ENCODE peak calls at places on chromosomes 12 and 14, in eight cellular contexts. Z is IMR-90, Q is SK-N-SH, M is PC-9, Y is PC-3, S is GM12878, D is neuronal stem cell, L is OCI-LY7. H is an unnamed sample. For H3K9me3 and H3K36me3, the result is how much of the 10 kb centered on the place peaks cover.

GRCh38 chr14:91058017-91058675 is 2.3 kb downstream of the RPS6KA5 start:
- DNase-seq in Z (no peak), Q (no peak), M (no peak), Y (no peak), S (no peak), D (no peak), L (no peak), H (peak)

GRCh38 chr14:86915416-86915815 is 1077.6 kb downstream of the GALC start:
- DNase-seq in Z (peak), Q (no peak), M (no peak), Y (no peak), S (no peak), D (no peak), L (no peak), H (no peak)

GRCh38 chr14:94770251-94770749 is 387 bp upstream of the GSC start:
- DNase-seq in Z (peak), Q (no peak), M (no peak), Y (no peak), S (no peak), D (no peak), L (no peak), H (no peak)

GRCh38 chr12:69161835-69162234 is 77.5 kb upstream of the CPSF6 start:
- DNase-seq in Z (no peak), Q (peak), M (no peak), Y (no peak), S (peak), D (no peak), L (no peak), H (no peak)

GRCh38 chr14:60303745-60304144 is 54.7 kb downstream of the PPM1A start:
- DNase-seq in Z (no peak), Q (no peak), M (no peak), Y (no peak), S (no peak), D (no peak), L (no peak), H (no peak)

GRCh38 chr14:101875726-101876268 is 88.6 kb upstream of the DYNC1H1 start:
- DNase-seq in Z (no peak), Q (no peak), M (no peak), Y (no peak), S (no peak), D (no peak), L (no peak), H (no peak)

GRCh38 chr14:54637829-54638446 is 71.0 kb downstream of the SAMD4A start:
- DNase-seq in Z (peak), Q (no peak), M (no peak), Y (peak), S (no peak), D (no peak), L (no peak), H (no peak)

GRCh38 chr14:95240859-95241813 is 78.6 kb downstream of the CLMN start:
- DNase-seq in Z (no peak), Q (peak), M (no peak), Y (no peak), S (no peak), D (no peak), L (no peak), H (no peak)

GRCh38 chr14:79161576-79161975 is 991.4 kb downstream of the NRXN3 start:
- DNase-seq in Z (peak), Q (no peak), M (peak), Y (no peak), S (no peak), D (peak), L (no peak), H (no peak)

GRCh38 chr14:88515499-88516221 is 39.1 kb downstream of the PTPN21 start:
- DNase-seq in Z (no peak), Q (no peak), M (no peak), Y (no peak), S (no peak), D (no peak), L (no peak), H (no peak)

GRCh38 chr14:67623114-67623513 is 3.4 kb downstream of the ARG2 start:
- DNase-seq in Z (no peak), Q (no peak), M (no peak), Y (peak), S (no peak), D (no peak), L (no peak), H (peak)

GRCh38 chr12:69329669-69330428 is 18.3 kb upstream of the LYZ start:
- DNase-seq in Z (no peak), Q (no peak), M (no peak), Y (peak), S (no peak), D (no peak), L (peak), H (no peak)

GRCh38 chr12:6082613-6083012 is 41.9 kb downstream of the VWF start:
- DNase-seq in Z (no peak), Q (no peak), M (no peak), Y (no peak), S (no peak), D (no peak), L (no peak), H (peak)

GRCh38 chr14:54299393-54300363 is 97.1 kb upstream of the CDKN3 start:
- DNase-seq in Z (peak), Q (peak), M (no peak), Y (no peak), S (no peak), D (no peak), L (no peak), H (no peak)

GRCh38 chr12:132922676-132923075 is 33.4 kb downstream of the ZNF605 start:
- DNase-seq in Z (no peak), Q (no peak), M (no peak), Y (no peak), S (no peak), D (no peak), L (no peak), H (peak)
- H3K9me3 ChIP-seq in Z (half or more), Q (under half), M (half or more), Y (half or more), S (under half), D (under half), L (half or more), H (under half)

DNA sequence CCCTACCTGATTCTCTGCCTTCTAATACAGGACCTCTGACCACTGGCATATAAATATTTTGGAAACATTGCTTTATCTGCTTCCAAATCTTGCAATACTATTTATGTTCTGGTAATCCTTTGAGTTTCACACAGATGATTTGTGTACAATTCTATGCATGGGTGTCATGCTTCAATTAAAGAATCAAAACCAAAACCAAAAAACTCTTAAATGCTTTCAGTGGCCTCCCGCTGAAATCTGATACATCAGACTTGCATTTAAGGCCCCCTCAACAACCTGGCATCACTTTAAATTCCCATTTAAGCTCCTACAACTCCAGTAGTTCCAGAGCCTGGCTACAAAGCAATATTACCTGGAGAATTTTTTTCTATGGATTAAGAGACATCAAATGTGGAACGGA is 221.7 kb upstream of the NAV3 start:
- DNase-seq in Z (no peak), Q (no peak), M (no peak), Y (no peak), S (no peak), D (no peak), L (no peak), H (no peak)
- H3K36me3 ChIP-seq in Z (under half), Q (under half), M (under half), Y (under half), S (under half), D (under half), L (under half), H (under half)

GRCh38 chr12:51639361-51639760 is 48.3 kb downstream of the SCN8A start:
- DNase-seq in Z (peak), Q (no peak), M (no peak), Y (peak), S (no peak), D (no peak), L (no peak), H (no peak)

GRCh38 chr12:51636986-51637385 is 46.0 kb downstream of the SCN8A start:
- DNase-seq in Z (no peak), Q (no peak), M (no peak), Y (no peak), S (no peak), D (no peak), L (no peak), H (no peak)

GRCh38 chr12:51635371-51635770 is 44.3 kb downstream of the SCN8A start:
- DNase-seq in Z (peak), Q (no peak), M (no peak), Y (peak), S (no peak), D (no peak), L (no peak), H (peak)

GRCh38 chr12:51632598-51632997 is 41.6 kb downstream of the SCN8A start:
- DNase-seq in Z (no peak), Q (no peak), M (no peak), Y (peak), S (no peak), D (no peak), L (no peak), H (no peak)

DNA sequence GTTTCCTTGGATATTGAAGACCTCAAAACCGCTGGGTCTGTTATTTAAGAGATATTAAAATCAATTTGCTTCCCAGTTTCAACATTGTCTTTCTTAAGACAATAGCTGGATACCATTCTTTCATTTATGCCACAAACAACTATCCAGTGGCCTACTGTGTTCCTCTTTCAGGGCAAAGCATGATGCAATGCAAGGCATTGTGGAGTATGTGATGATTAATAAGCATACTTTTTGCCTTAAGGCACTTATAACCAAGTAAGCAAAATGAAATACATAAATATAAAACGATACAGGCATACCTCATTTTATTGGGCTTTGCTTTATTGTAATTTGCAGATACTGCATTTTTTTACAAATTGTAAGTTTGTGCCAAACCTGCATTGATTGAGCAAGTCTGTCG is 45.5 kb downstream of the SCN8A start:
- DNase-seq in Z (peak), Q (no peak), M (no peak), Y (peak), S (no peak), D (no peak), L (no peak), H (no peak)
- H3K4me2 ChIP-seq in Z (no peak), Q (no peak), M (no peak), Y (peak), S (no peak), D (no peak), L (no peak), H (no peak)

GRCh38 chr14:85071447-85071846 is 458.5 kb upstream of the FLRT2 start:
- DNase-seq in Z (no peak), Q (no peak), M (no peak), Y (no peak), S (no peak), D (no peak), L (no peak), H (no peak)

GRCh38 chr14:85079842-85080741 is 449.9 kb upstream of the FLRT2 start:
- DNase-seq in Z (no peak), Q (no peak), M (no peak), Y (no peak), S (no peak), D (no peak), L (no peak), H (no peak)

GRCh38 chr14:85074955-85075354 is 455.0 kb upstream of the FLRT2 start:
- DNase-seq in Z (no peak), Q (no peak), M (no peak), Y (no peak), S (no peak), D (no peak), L (no peak), H (no peak)

DNA sequence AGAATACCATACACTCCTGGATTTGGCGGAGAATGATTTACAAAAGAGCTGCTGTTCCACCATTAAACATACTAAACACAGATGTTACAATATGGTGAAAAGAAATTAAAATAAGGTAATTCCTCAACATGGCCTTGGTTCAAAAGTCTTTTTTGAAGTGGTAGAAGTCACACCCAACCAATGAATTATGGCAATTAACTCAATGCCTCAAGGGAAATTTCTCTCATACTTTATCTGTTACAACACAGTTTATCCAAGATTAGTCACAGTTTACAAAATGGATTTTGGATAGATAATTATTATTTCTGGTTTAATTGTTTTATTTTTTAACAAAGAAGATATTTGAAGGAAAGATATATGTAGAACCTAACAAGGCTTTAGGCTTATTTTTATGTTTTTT is 453.8 kb upstream of the FLRT2 start:
- DNase-seq in Z (no peak), Q (no peak), M (no peak), Y (no peak), S (no peak), D (no peak), L (no peak), H (no peak)
- H3K9me3 ChIP-seq in Z (under half), Q (under half), M (under half), Y (under half), S (under half), D (under half), L (under half), H (under half)

DNA sequence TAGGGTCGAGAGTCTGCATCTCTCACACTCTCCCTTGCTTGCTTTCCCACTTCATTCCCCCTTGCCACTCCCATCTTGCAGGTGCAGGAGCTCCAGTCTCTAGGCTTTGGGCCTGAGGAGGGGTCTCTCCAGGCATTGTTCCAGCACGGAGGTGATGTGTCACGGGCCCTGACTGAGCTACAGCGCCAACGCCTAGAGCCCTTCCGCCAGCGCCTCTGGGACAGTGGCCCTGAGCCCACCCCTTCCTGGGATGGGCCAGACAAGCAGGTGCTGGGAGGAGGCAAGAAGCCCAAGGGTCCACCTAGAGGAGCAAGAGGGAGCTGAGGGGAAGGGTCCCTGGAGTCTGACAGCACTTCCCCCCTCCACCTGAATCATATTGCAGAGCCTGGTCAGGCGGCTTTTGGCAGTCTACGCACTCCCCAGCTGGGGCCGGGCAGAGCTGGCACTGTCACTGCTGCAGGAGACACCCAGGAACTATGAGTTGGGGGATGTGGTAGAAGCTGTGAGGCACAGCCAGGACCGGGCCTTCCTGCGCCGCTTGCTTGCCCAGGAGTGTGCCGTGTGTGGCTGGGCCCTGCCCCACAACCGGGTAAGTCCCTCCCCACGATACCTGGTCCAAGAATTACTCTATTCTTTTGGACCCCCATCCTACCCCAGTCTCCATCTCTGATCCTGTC is 4.2 kb downstream of the RNF31 start:
- DNase-seq in Z (no peak), Q (no peak), M (no peak), Y (no peak), S (no peak), D (no peak), L (no peak), H (no peak)
- H3K36me3 ChIP-seq in Z (half or more), Q (half or more), M (under half), Y (under half), S (under half), D (under half), L (half or more), H (half or more)

DNA sequence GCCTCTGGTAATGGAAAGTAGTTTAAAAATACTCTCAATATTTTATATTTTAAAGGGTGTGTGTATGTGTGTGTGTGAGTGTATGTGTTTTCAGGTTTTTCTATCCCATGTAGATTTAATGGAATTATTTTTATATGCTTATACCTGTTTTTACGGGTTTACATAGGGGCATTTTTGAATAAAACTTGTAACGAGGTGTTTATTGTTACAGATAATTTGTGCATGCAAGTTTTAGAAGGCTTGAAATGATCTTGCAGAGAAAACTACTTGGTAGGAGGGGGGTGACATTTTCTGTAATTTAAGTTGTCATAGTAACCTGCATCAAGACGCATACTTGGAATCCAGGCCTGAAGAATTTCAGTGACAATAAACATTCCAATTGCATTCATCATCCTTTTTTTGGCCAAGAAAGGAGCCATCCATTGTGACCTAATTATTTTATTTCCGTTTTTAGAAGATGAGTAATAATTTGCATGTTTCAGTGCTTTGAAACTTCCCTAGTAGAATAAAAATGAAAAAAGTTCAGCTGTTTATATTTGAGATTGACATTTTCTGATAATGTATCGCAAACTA is 39.0 kb downstream of the RASSF8 start:
- DNase-seq in Z (peak), Q (no peak), M (no peak), Y (peak), S (no peak), D (peak), L (no peak), H (no peak)
- H3K4me2 ChIP-seq in Z (peak), Q (peak), M (peak), Y (peak), S (no peak), D (no peak), L (no peak), H (peak)

GRCh38 chr12:1058423-1058822 is 67.4 kb downstream of the ERC1 start:
- DNase-seq in Z (no peak), Q (no peak), M (no peak), Y (no peak), S (no peak), D (no peak), L (no peak), H (no peak)
- H3K9me3 ChIP-seq in Z (under half), Q (under half), M (under half), Y (under half), S (under half), D (under half), L (under half), H (under half)

DNA sequence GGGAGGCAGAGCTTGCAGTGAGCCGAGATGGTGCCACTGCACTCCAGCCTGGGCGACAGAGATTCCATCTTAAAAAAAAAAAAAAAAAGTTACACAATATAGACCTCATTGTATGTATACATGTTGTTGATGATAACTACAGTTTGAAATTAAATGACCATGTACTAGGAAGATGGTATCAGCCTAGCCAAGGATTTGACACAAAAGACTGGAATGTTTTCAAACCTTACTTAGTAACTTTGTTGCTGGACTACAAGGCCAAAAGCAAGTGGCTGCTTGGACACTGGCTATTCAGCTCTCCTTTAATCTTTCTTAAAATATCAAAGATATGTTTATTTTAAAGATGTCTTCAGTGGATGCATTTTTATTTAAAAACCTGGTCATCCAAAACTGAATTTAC is 18.9 kb upstream of the NUDT4 start:
- DNase-seq in Z (peak), Q (no peak), M (no peak), Y (no peak), S (no peak), D (no peak), L (no peak), H (peak)
- H3K36me3 ChIP-seq in Z (under half), Q (under half), M (under half), Y (under half), S (under half), D (under half), L (under half), H (under half)

DNA sequence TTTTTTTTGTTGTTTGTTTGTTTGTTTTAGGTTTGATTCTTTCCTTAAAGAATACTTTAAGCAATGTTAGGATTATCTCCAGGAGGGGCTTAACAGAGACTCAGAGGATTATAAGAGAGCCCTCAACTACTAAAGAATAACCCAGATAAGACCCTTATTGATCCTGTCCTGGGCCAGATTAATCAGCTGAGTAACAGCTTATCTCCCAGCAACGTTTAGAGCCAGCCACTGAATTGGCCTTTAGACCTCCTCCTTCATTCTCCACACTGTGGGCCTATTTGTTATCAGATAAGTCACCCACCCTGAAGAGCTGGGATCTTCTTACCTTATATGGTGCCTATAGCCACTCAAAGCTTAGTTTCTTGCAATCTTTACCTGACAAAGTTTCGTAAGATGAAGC is 71.1 kb downstream of the FIGNL2 start:
- DNase-seq in Z (no peak), Q (no peak), M (no peak), Y (no peak), S (no peak), D (no peak), L (no peak), H (no peak)
- H3K4me2 ChIP-seq in Z (no peak), Q (no peak), M (no peak), Y (no peak), S (no peak), D (no peak), L (no peak), H (no peak)

H was measured in osteoblast.